ENCODE peak calls at places on chromosome 10, in six cellular contexts. One of them, this sample, is unnamed.
A peak's percentile ranks its signal among the peaks of the same experiment; 100 is the strongest.

GRCh38 chr10:79176949-79177602 is 108.3 kb downstream of the ZMIZ1 start:
- DNase-seq in transverse colon: no peak
- DNase-seq in GM12865: no peak
- DNase-seq in lower lobe of right lung: no peak
- DNase-seq in A549: no peak
- DNase-seq in fibroblast of lung: peak; percentile 20
- DNase-seq in this sample: no peak

GRCh38 chr10:71980181-71981023 is 16.2 kb downstream of the CHST3 start:
- DNase-seq in transverse colon: no peak
- DNase-seq in GM12865: no peak
- DNase-seq in lower lobe of right lung: no peak
- DNase-seq in A549: no peak
- DNase-seq in fibroblast of lung: no peak
- DNase-seq in this sample: no peak

GRCh38 chr10:75469018-75469616 is 37.7 kb downstream of the LRMDA start:
- DNase-seq in transverse colon: peak; percentile 13
- DNase-seq in GM12865: no peak
- DNase-seq in lower lobe of right lung: no peak
- DNase-seq in A549: peak; percentile 59
- DNase-seq in fibroblast of lung: peak; percentile 99
- DNase-seq in this sample: peak; percentile 97

GRCh38 chr10:12833451-12833850 is 168.1 kb downstream of the CCDC3 start:
- DNase-seq in transverse colon: no peak
- DNase-seq in GM12865: no peak
- DNase-seq in lower lobe of right lung: no peak
- DNase-seq in A549: no peak
- DNase-seq in fibroblast of lung: no peak
- DNase-seq in this sample: no peak

GRCh38 chr10:20778008-20778757 is 118.9 kb downstream of the NEBL start:
- DNase-seq in transverse colon: no peak
- DNase-seq in GM12865: no peak
- DNase-seq in lower lobe of right lung: no peak
- DNase-seq in A549: no peak
- DNase-seq in fibroblast of lung: no peak
- DNase-seq in this sample: no peak

GRCh38 chr10:101683226-101683625 is 11.7 kb downstream of the FBXW4 start:
- DNase-seq in transverse colon: no peak
- DNase-seq in GM12865: no peak
- DNase-seq in lower lobe of right lung: no peak
- DNase-seq in A549: no peak
- DNase-seq in fibroblast of lung: no peak
- DNase-seq in this sample: no peak

GRCh38 chr10:12733271-12733670 is 268.2 kb downstream of the CCDC3 start:
- DNase-seq in transverse colon: no peak
- DNase-seq in GM12865: no peak
- DNase-seq in lower lobe of right lung: no peak
- DNase-seq in A549: no peak
- DNase-seq in fibroblast of lung: no peak
- DNase-seq in this sample: no peak

GRCh38 chr10:110786172-110786571 is 85.6 kb upstream of the PDCD4 start:
- DNase-seq in transverse colon: no peak
- DNase-seq in GM12865: no peak
- DNase-seq in lower lobe of right lung: no peak
- DNase-seq in A549: no peak
- DNase-seq in fibroblast of lung: no peak
- DNase-seq in this sample: no peak

GRCh38 chr10:36188461-36188860 is 546.4 kb upstream of the FZD8 start:
- DNase-seq in transverse colon: no peak
- DNase-seq in GM12865: no peak
- DNase-seq in lower lobe of right lung: no peak
- DNase-seq in A549: no peak
- DNase-seq in fibroblast of lung: no peak
- DNase-seq in this sample: no peak

GRCh38 chr10:67917169-67917568 is 32.7 kb downstream of the SIRT1 start:
- DNase-seq in transverse colon: no peak
- DNase-seq in GM12865: no peak
- DNase-seq in lower lobe of right lung: no peak
- DNase-seq in A549: no peak
- DNase-seq in fibroblast of lung: no peak
- DNase-seq in this sample: no peak

GRCh38 chr10:131678613-131679012 is 222.2 kb upstream of the PPP2R2D start:
- DNase-seq in transverse colon: no peak
- DNase-seq in GM12865: no peak
- DNase-seq in lower lobe of right lung: no peak
- DNase-seq in A549: no peak
- DNase-seq in fibroblast of lung: no peak
- DNase-seq in this sample: no peak

GRCh38 chr10:111756541-111757061 is 427.0 kb downstream of the GPAM start:
- DNase-seq in transverse colon: peak; percentile 15
- DNase-seq in GM12865: peak; percentile 50
- DNase-seq in lower lobe of right lung: peak; percentile 38
- DNase-seq in A549: peak; percentile 1
- DNase-seq in fibroblast of lung: no peak
- DNase-seq in this sample: peak; percentile 4

GRCh38 chr10:126156012-126156411 is 232.3 kb downstream of the ADAM12 start:
- DNase-seq in transverse colon: no peak
- DNase-seq in GM12865: no peak
- DNase-seq in lower lobe of right lung: no peak
- DNase-seq in A549: no peak
- DNase-seq in fibroblast of lung: no peak
- DNase-seq in this sample: no peak

GRCh38 chr10:89695307-89695706 is 6.1 kb upstream of the KIF20B start:
- DNase-seq in transverse colon: no peak
- DNase-seq in GM12865: no peak
- DNase-seq in lower lobe of right lung: no peak
- DNase-seq in A549: no peak
- DNase-seq in fibroblast of lung: no peak
- DNase-seq in this sample: no peak

GRCh38 chr10:113958631-113959382 is 84.9 kb upstream of the ADRB1 start:
- DNase-seq in transverse colon: peak; percentile 70
- DNase-seq in GM12865: peak; percentile 64
- DNase-seq in lower lobe of right lung: peak; percentile 51
- DNase-seq in A549: peak; percentile 80
- DNase-seq in fibroblast of lung: peak; percentile 88
- DNase-seq in this sample: peak; percentile 78

GRCh38 chr10:13338337-13339128 is 9.6 kb downstream of the SEPHS1 start:
- DNase-seq in transverse colon: peak; percentile 58
- DNase-seq in GM12865: no peak
- DNase-seq in lower lobe of right lung: no peak
- DNase-seq in A549: no peak
- DNase-seq in fibroblast of lung: peak; percentile 83
- DNase-seq in this sample: no peak

GRCh38 chr10:29692121-29692539 is 57.4 kb upstream of the SVIL start:
- DNase-seq in transverse colon: no peak
- DNase-seq in GM12865: no peak
- DNase-seq in lower lobe of right lung: no peak
- DNase-seq in A549: no peak
- DNase-seq in fibroblast of lung: no peak
- DNase-seq in this sample: peak; percentile 3

GRCh38 chr10:122485670-122486069 is 24.3 kb downstream of the HTRA1 start:
- DNase-seq in transverse colon: no peak
- DNase-seq in GM12865: no peak
- DNase-seq in lower lobe of right lung: no peak
- DNase-seq in A549: no peak
- DNase-seq in fibroblast of lung: peak; percentile 75
- DNase-seq in this sample: no peak

GRCh38 chr10:73229567-73229966 is 17.5 kb downstream of the DNAJC9 start:
- DNase-seq in transverse colon: no peak
- DNase-seq in GM12865: no peak
- DNase-seq in lower lobe of right lung: no peak
- DNase-seq in A549: no peak
- DNase-seq in fibroblast of lung: no peak
- DNase-seq in this sample: no peak

GRCh38 chr10:110540038-110540437 is 27.5 kb upstream of the SMC3 start:
- DNase-seq in transverse colon: no peak
- DNase-seq in GM12865: peak; percentile 38
- DNase-seq in lower lobe of right lung: no peak
- DNase-seq in A549: no peak
- DNase-seq in fibroblast of lung: peak; percentile 65
- DNase-seq in this sample: no peak

GRCh38 chr10:102001435-102002068 is 54.4 kb downstream of the ARMH3 start:
- DNase-seq in transverse colon: no peak
- DNase-seq in GM12865: peak; percentile 88
- DNase-seq in lower lobe of right lung: no peak
- DNase-seq in A549: no peak
- DNase-seq in fibroblast of lung: no peak
- DNase-seq in this sample: no peak

GRCh38 chr10:51462076-51462779 is 237.2 kb downstream of the CSTF2T start:
- DNase-seq in transverse colon: no peak
- DNase-seq in GM12865: no peak
- DNase-seq in lower lobe of right lung: no peak
- DNase-seq in A549: no peak
- DNase-seq in fibroblast of lung: peak; percentile 9
- DNase-seq in this sample: no peak

GRCh38 chr10:91901784-91902677 is 7.3 kb downstream of the FGFBP3 start:
- DNase-seq in transverse colon: no peak
- DNase-seq in GM12865: no peak
- DNase-seq in lower lobe of right lung: no peak
- DNase-seq in A549: peak; percentile 45
- DNase-seq in fibroblast of lung: peak; percentile 95
- DNase-seq in this sample: peak; percentile 89

GRCh38 chr10:113854757-113855626 is 531 bp downstream of the NHLRC2 start:
- DNase-seq in transverse colon: peak; percentile 52
- DNase-seq in GM12865: peak; percentile 80
- DNase-seq in lower lobe of right lung: peak; percentile 65
- DNase-seq in A549: peak; percentile 72
- DNase-seq in fibroblast of lung: peak; percentile 29
- DNase-seq in this sample: no peak

GRCh38 chr10:6017781-6018354 is 40.5 kb upstream of the IL15RA start:
- DNase-seq in transverse colon: peak; percentile 34
- DNase-seq in GM12865: no peak
- DNase-seq in lower lobe of right lung: no peak
- DNase-seq in A549: no peak
- DNase-seq in fibroblast of lung: no peak
- DNase-seq in this sample: no peak

GRCh38 chr10:125206618-125207017 is 46.3 kb upstream of the CTBP2 start:
- DNase-seq in transverse colon: no peak
- DNase-seq in GM12865: no peak
- DNase-seq in lower lobe of right lung: no peak
- DNase-seq in A549: no peak
- DNase-seq in fibroblast of lung: peak; percentile 19
- DNase-seq in this sample: no peak

GRCh38 chr10:93152136-93152535 is 78.4 kb downstream of the CYP26A1 start:
- DNase-seq in transverse colon: no peak
- DNase-seq in GM12865: no peak
- DNase-seq in lower lobe of right lung: no peak
- DNase-seq in A549: no peak
- DNase-seq in fibroblast of lung: peak; percentile 11
- DNase-seq in this sample: no peak

GRCh38 chr10:69742928-69743602 is 58.6 kb upstream of the COL13A1 start:
- DNase-seq in transverse colon: peak; percentile 33
- DNase-seq in GM12865: no peak
- DNase-seq in lower lobe of right lung: no peak
- DNase-seq in A549: no peak
- DNase-seq in fibroblast of lung: peak; percentile 56
- DNase-seq in this sample: no peak

GRCh38 chr10:7408494-7409044 is 2.3 kb downstream of the SFMBT2 start:
- DNase-seq in transverse colon: peak; percentile 50
- DNase-seq in GM12865: peak; percentile 62
- DNase-seq in lower lobe of right lung: peak; percentile 71
- DNase-seq in A549: peak; percentile 64
- DNase-seq in fibroblast of lung: peak; percentile 67
- DNase-seq in this sample: no peak

GRCh38 chr10:7409045-7409731 is 1.6 kb downstream of the SFMBT2 start:
- DNase-seq in transverse colon: peak; percentile 33
- DNase-seq in GM12865: peak; percentile 80
- DNase-seq in lower lobe of right lung: peak; percentile 50
- DNase-seq in A549: peak; percentile 46
- DNase-seq in fibroblast of lung: peak; percentile 66
- DNase-seq in this sample: no peak

GRCh38 chr10:7407368-7408002 is 3.3 kb downstream of the SFMBT2 start:
- DNase-seq in transverse colon: no peak
- DNase-seq in GM12865: no peak
- DNase-seq in lower lobe of right lung: no peak
- DNase-seq in A549: no peak
- DNase-seq in fibroblast of lung: peak; percentile 49
- DNase-seq in this sample: no peak

GRCh38 chr10:7406712-7407333 is 4.0 kb downstream of the SFMBT2 start:
- DNase-seq in transverse colon: no peak
- DNase-seq in GM12865: no peak
- DNase-seq in lower lobe of right lung: no peak
- DNase-seq in A549: no peak
- DNase-seq in fibroblast of lung: peak; percentile 15
- DNase-seq in this sample: no peak

GRCh38 chr10:7408003-7408493 is 2.8 kb downstream of the SFMBT2 start:
- DNase-seq in transverse colon: peak; percentile 48
- DNase-seq in GM12865: peak; percentile 73
- DNase-seq in lower lobe of right lung: peak; percentile 72
- DNase-seq in A549: no peak
- DNase-seq in fibroblast of lung: peak; percentile 71
- DNase-seq in this sample: no peak
- H3K4me3 ChIP-seq in transverse colon: peak overlapping the region; percentile 66
- H3K4me3 ChIP-seq in GM12865: peak overlapping the region; percentile 91
- H3K4me3 ChIP-seq in lower lobe of right lung: peak overlapping the region; percentile 74
- H3K4me3 ChIP-seq in A549: peak overlapping the region; percentile 76
- H3K4me3 ChIP-seq in fibroblast of lung: peak overlapping the region; percentile 69
- H3K4me3 ChIP-seq in this sample: peak overlapping the region; percentile 71

DNA sequence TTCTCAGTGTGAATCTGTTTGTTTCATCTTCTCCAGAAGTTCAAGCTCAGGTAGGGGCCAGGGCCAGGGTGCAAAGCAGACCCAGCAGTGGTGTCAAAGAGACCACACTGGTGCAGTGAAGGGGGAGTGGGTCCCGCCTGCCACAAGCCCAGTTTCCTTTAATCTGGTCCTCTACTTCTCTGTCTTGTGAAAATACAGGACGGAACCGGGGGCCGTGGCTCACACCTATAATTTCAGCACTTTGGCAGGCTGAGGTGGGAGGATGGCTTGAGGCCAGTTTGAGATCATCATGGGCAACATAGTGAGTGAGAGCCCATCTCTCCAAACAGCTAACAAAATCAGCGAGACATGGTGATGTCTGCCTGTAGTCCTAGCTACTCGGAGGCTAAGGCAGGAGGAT is 109.0 kb downstream of the SLIT1 start:
- DNase-seq in transverse colon: no peak
- DNase-seq in GM12865: no peak
- DNase-seq in lower lobe of right lung: no peak
- DNase-seq in A549: no peak
- DNase-seq in fibroblast of lung: no peak
- DNase-seq in this sample: no peak
- H3K4me3 ChIP-seq in transverse colon: no peak overlapping the region
- H3K4me3 ChIP-seq in GM12865: no peak overlapping the region
- H3K4me3 ChIP-seq in lower lobe of right lung: no peak overlapping the region
- H3K4me3 ChIP-seq in A549: no peak overlapping the region
- H3K4me3 ChIP-seq in fibroblast of lung: no peak overlapping the region
- H3K4me3 ChIP-seq in this sample: no peak overlapping the region

GRCh38 chr10:44697096-44697495 is 214.0 kb upstream of the TMEM72 start:
- DNase-seq in transverse colon: no peak
- DNase-seq in GM12865: no peak
- DNase-seq in lower lobe of right lung: no peak
- DNase-seq in A549: no peak
- DNase-seq in fibroblast of lung: no peak
- DNase-seq in this sample: no peak

GRCh38 chr10:44696496-44696895 is 214.6 kb upstream of the TMEM72 start:
- DNase-seq in transverse colon: no peak
- DNase-seq in GM12865: no peak
- DNase-seq in lower lobe of right lung: no peak
- DNase-seq in A549: no peak
- DNase-seq in fibroblast of lung: peak; percentile 45
- DNase-seq in this sample: peak; percentile 56
- H3K4me3 ChIP-seq in transverse colon: no peak overlapping the region
- H3K4me3 ChIP-seq in GM12865: no peak overlapping the region
- H3K4me3 ChIP-seq in lower lobe of right lung: no peak overlapping the region
- H3K4me3 ChIP-seq in A549: no peak overlapping the region
- H3K4me3 ChIP-seq in fibroblast of lung: no peak overlapping the region
- H3K4me3 ChIP-seq in this sample: no peak overlapping the region

GRCh38 chr10:33331020-33331557 is 3.4 kb downstream of the NRP1 start:
- DNase-seq in transverse colon: no peak
- DNase-seq in GM12865: no peak
- DNase-seq in lower lobe of right lung: no peak
- DNase-seq in A549: no peak
- DNase-seq in fibroblast of lung: no peak
- DNase-seq in this sample: no peak
- H3K4me3 ChIP-seq in transverse colon: peak overlapping the region; percentile 60
- H3K4me3 ChIP-seq in GM12865: no peak overlapping the region
- H3K4me3 ChIP-seq in lower lobe of right lung: peak overlapping the region; percentile 79
- H3K4me3 ChIP-seq in A549: peak overlapping the region; percentile 85
- H3K4me3 ChIP-seq in fibroblast of lung: peak overlapping the region; percentile 78
- H3K4me3 ChIP-seq in this sample: peak overlapping the region; percentile 93

This sample was measured in skeletal muscle cell.